ENCODE peak calls at places on chromosomes 5 and 9, in six cellular contexts. C, T, Z, B, A and N are unnamed samples.

GRCh38 chr9:19114680-19115270 is 12.1 kb upstream of the HAUS6 start:
- DNase-seq in C (no peak), T (no peak), Z (no peak), B (no peak), A (no peak), N (no peak)

GRCh38 chr5:72387985-72388384 is 67.8 kb downstream of the PTCD2 start:
- DNase-seq in C (no peak), T (no peak), Z (no peak), B (no peak), A (peak), N (no peak)

GRCh38 chr5:112974901-112975300 is 1.7 kb upstream of the DCP2 start:
- DNase-seq in C (no peak), T (no peak), Z (no peak), B (no peak), A (no peak), N (no peak)

GRCh38 chr9:114214686-114215397 is 59.5 kb downstream of the COL27A1 start:
- DNase-seq in C (no peak), T (no peak), Z (no peak), B (no peak), A (no peak), N (no peak)

GRCh38 chr9:98184326-98184725 is 8.1 kb downstream of the CORO2A start:
- DNase-seq in C (no peak), T (no peak), Z (no peak), B (no peak), A (no peak), N (no peak)

GRCh38 chr9:3824062-3824461 is 298.3 kb upstream of the RFX3 start:
- DNase-seq in C (no peak), T (no peak), Z (no peak), B (no peak), A (no peak), N (no peak)

GRCh38 chr5:65774346-65774745 is 52.3 kb downstream of the NLN start:
- DNase-seq in C (no peak), T (no peak), Z (no peak), B (peak), A (no peak), N (no peak)

GRCh38 chr9:126844085-126844484 is 16.4 kb upstream of the ZBTB34 start:
- DNase-seq in C (no peak), T (no peak), Z (peak), B (no peak), A (no peak), N (no peak)

GRCh38 chr5:57895766-57896165 is 413.2 kb upstream of the ACTBL2 start:
- DNase-seq in C (no peak), T (no peak), Z (no peak), B (no peak), A (no peak), N (no peak)

GRCh38 chr5:16456103-16456832 is 9.3 kb downstream of the ZNF622 start:
- DNase-seq in C (peak), T (no peak), Z (peak), B (peak), A (peak), N (peak)

GRCh38 chr5:95448836-95449235 is 57.7 kb downstream of the FAM81B start:
- DNase-seq in C (no peak), T (no peak), Z (no peak), B (no peak), A (no peak), N (no peak)

GRCh38 chr5:180111273-180111695 is 39.7 kb upstream of the RNF130 start:
- DNase-seq in C (no peak), T (peak), Z (no peak), B (no peak), A (no peak), N (peak)

GRCh38 chr9:73219985-73220626 is 68.4 kb downstream of the ANXA1 start:
- DNase-seq in C (no peak), T (no peak), Z (no peak), B (no peak), A (no peak), N (no peak)

GRCh38 chr5:405421-405820 is 37.6 kb upstream of the EXOC3 start:
- DNase-seq in C (no peak), T (peak), Z (no peak), B (no peak), A (no peak), N (peak)
- H3K27ac ChIP-seq in C (no peak), T (no peak), Z (no peak), B (no peak), A (no peak), N (no peak)

GRCh38 chr9:92724528-92725265 is 39.9 kb downstream of the BICD2 start:
- DNase-seq in C (no peak), T (no peak), Z (no peak), B (no peak), A (no peak), N (no peak)

GRCh38 chr9:92726348-92726747 is 38.3 kb downstream of the BICD2 start:
- DNase-seq in C (no peak), T (no peak), Z (no peak), B (no peak), A (no peak), N (no peak)

GRCh38 chr9:92723801-92724323 is 40.8 kb downstream of the BICD2 start:
- DNase-seq in C (no peak), T (no peak), Z (no peak), B (no peak), A (no peak), N (no peak)

GRCh38 chr9:92725726-92726125 is 38.9 kb downstream of the BICD2 start:
- DNase-seq in C (no peak), T (no peak), Z (no peak), B (no peak), A (no peak), N (no peak)

GRCh38 chr9:92725266-92725545 is 39.4 kb downstream of the BICD2 start:
- DNase-seq in C (no peak), T (no peak), Z (no peak), B (no peak), A (no peak), N (no peak)
- H3K27ac ChIP-seq in C (no peak), T (no peak), Z (no peak), B (no peak), A (no peak), N (no peak)

GRCh38 chr5:142982821-142983200 is 212.6 kb downstream of the ARHGAP26 start:
- DNase-seq in C (no peak), T (no peak), Z (no peak), B (no peak), A (no peak), N (no peak)
- H3K27ac ChIP-seq in C (no peak), T (peak), Z (no peak), B (peak), A (no peak), N (peak)

GRCh38 chr5:119515192-119515591 is 62.9 kb downstream of the HSD17B4 start:
- DNase-seq in C (no peak), T (no peak), Z (no peak), B (no peak), A (no peak), N (no peak)
- H3K27ac ChIP-seq in C (no peak), T (no peak), Z (no peak), B (no peak), A (no peak), N (no peak)

DNA sequence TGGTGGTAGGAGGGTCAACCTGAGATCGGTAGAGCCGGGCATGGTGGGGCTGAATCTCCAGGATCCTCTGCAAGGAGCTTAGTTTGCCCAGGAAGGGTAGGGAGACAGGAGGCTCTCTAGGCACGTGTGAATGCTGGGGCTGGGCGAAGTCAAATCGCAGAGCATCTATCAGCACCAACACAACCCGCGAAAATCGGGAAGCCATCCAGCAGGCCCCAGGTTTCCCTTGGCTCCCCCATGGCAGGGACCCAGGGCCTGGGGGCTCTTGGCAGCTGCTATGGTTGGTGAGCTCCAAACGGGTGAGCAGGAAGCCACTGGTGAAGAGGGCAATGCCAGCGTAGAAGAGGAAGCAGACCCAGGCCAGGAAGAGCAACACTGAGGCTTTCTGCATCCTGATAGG is 1.2 kb downstream of the PIGO start:
- DNase-seq in C (no peak), T (no peak), Z (no peak), B (no peak), A (no peak), N (no peak)
- H3K27ac ChIP-seq in C (no peak), T (peak), Z (no peak), B (peak), A (peak), N (peak)